ENCODE peak calls at places on chromosomes 7 and 10, in nine cellular contexts. B, P, J, H, D, X, A, Z and K are unnamed samples.

GRCh38 chr7:114660007-114660406 is 245.4 kb downstream of the FOXP2 start:
- DNase-seq in X (no peak), A (no peak), P (no peak), Z (no peak), J (no peak), H (no peak), B (no peak), D (no peak), K (no peak)

GRCh38 chr10:100442548-100442947 is 20.3 kb upstream of the WNT8B start:
- DNase-seq in D (no peak), B (no peak), P (no peak), Z (no peak), X (no peak), A (no peak), J (no peak), H (no peak), K (no peak)

GRCh38 chr10:15166325-15166724 is 2.2 kb downstream of the NMT2 start:
- DNase-seq in J (no peak), X (no peak), A (peak; percentile 25), B (no peak), Z (no peak), D (no peak), P (peak; percentile 31), H (no peak), K (no peak)

GRCh38 chr7:97200043-97200442 is 82.5 kb downstream of the SDHAF3 start:
- DNase-seq in B (no peak), J (no peak), A (no peak), P (no peak), X (no peak), Z (no peak), H (no peak), D (no peak), K (no peak)

GRCh38 chr7:79880312-79880711 is 254.3 kb upstream of the GNAI1 start:
- DNase-seq in D (no peak), J (no peak), A (no peak), H (no peak), X (no peak), B (no peak), P (no peak), Z (no peak), K (no peak)

GRCh38 chr10:48523212-48523819 is 81.6 kb downstream of the ARHGAP22 start:
- DNase-seq in Z (peak; percentile 96), D (peak; percentile 91), A (peak; percentile 98), B (peak; percentile 18), X (peak; percentile 50), H (peak; percentile 96), P (peak; percentile 98), J (no peak), K (peak; percentile 58)

GRCh38 chr7:84677386-84677785 is 482.8 kb upstream of the SEMA3A start:
- DNase-seq in A (no peak), B (no peak), P (no peak), J (no peak), X (no peak), Z (peak; percentile 10), H (peak; percentile 58), D (no peak), K (no peak)

GRCh38 chr10:86786368-86786767 is 29.9 kb downstream of the BMPR1A start:
- DNase-seq in P (no peak), X (no peak), B (no peak), H (no peak), D (no peak), J (no peak), A (peak; percentile 7), Z (no peak), K (no peak)

DNA sequence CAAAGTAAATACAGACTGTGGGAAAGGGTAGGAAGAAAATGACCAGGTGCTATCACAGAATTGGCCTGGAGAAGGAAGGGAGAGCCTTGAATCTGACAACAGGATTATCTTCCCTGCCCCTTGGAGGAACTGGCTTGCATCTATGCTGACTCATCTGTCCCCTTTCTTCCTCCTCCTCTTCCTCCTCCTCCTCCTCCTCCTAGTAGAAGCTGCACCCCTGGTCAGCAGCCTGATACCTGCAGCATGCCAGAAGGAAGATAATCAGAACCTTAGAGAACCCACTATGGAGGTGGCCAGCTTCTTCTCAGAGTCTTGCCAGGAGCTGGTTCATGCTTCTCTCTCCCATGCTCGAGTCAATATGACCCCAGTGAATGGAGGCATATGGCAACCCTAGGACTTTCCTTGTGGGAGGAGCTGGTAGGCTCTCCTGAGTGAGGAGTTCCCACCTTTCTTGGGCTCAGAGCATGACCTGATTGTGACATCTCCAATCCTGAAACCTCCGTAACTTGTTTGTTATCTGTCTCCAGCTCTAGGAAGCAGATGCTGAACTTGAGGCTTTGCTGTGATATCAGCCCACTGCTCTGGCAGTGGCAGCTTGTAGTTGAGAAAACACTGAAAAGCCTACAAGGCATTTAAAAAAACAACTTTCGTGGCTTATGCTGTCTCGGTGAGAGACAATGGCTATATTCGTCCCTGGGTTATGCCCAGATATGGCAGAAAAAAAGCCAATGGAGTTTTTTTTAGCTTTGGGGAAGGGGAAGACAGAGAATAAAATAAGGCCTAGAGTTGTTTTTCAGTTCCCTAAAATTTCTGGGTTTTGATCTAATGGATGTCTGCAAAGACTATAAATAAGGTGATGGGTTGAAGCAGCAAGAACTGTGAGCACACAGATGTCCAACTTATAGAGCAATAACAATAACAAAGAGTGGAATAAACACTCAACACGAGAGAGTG is 60.6 kb downstream of the CDHR3 start:
- DNase-seq in H (no peak), P (no peak), J (no peak), Z (no peak), X (no peak), A (no peak), B (no peak), D (no peak), K (no peak)
- H3K4me3 ChIP-seq in H (no peak overlapping the region), P (no peak overlapping the region), J (no peak overlapping the region), Z (no peak overlapping the region), X (no peak overlapping the region), A (no peak overlapping the region), B (no peak overlapping the region), D (no peak overlapping the region), K (no peak overlapping the region)

GRCh38 chr7:39069046-39069445 is 91.3 kb downstream of the POU6F2 start:
- DNase-seq in B (no peak), J (no peak), P (no peak), H (no peak), Z (no peak), A (no peak), X (no peak), D (no peak), K (no peak)

GRCh38 chr7:39069886-39070881 is 92.5 kb downstream of the POU6F2 start:
- DNase-seq in A (no peak), X (no peak), H (no peak), D (no peak), J (no peak), P (no peak), Z (no peak), B (no peak), K (no peak)

GRCh38 chr7:39071116-39071515 is 93.4 kb downstream of the POU6F2 start:
- DNase-seq in B (no peak), P (no peak), Z (no peak), H (no peak), D (no peak), X (no peak), A (no peak), J (no peak), K (no peak)

DNA sequence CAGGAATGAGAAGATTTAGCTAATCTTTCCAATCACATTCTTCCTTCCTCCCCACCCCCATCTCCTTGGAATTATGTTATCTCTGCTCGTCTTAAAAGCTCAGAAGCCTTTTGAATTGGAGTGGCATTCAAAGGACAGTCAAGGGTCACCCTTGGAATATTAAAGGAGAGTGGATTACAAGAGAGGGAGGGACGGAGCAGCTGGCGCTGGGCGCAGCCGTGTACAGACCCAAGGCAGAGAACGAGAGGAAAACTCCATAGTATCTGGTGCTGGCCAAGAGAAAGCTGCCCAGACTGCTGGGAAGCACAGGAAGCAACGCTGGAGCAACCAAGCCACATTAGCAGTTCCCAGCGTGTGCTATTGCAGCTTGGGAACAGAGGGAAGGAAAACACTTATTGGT is 95.7 kb downstream of the POU6F2 start:
- DNase-seq in B (no peak), A (no peak), H (no peak), P (no peak), J (no peak), D (no peak), Z (no peak), X (no peak), K (peak; percentile 41)
- TF ChIP-seq CTCF in B (no peak), A (no peak), H (no peak), P (no peak), J (no peak), D (no peak), Z (no peak), X (no peak), K (no peak)

DNA sequence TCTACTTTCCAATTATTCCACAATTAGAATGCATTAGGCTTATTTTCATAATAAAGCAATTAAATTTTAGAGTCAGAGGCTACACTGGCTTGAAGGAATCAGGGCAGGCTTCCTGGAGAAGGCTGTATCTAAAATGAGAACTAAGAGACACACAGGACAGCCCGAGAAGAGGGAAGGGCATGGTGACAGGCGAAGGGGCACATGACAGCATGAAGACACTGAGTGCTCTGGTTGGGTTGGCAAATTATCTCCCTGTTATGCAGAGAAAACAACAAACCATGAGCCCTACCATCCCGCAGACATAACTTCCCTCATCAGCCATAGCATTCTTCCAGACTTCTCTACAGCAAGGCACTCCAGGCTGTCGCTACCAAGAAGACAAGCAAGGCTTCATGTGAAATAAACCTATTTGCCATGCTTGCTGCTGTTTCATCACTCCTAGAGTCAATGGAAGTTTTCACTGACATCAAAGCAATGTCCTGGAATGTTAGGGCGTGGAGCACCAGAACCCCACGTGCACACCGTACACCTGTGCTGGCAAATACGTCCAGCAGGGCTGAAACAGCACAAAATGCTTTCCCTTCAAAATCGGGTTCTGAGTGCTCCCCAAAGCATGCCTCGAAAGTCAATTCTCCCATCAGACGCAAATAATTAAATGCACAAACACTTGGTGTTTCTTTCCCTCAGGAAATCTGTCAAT is 21.3 kb downstream of the VOPP1 start:
- DNase-seq in Z (no peak), X (no peak), B (no peak), P (no peak), D (no peak), H (no peak), J (no peak), A (no peak), K (no peak)
- H3K4me3 ChIP-seq in Z (no peak overlapping the region), X (no peak overlapping the region), B (no peak overlapping the region), P (no peak overlapping the region), D (no peak overlapping the region), H (no peak overlapping the region), J (no peak overlapping the region), A (no peak overlapping the region), K (no peak overlapping the region)

GRCh38 chr10:43957267-43958070 is 308.8 kb upstream of the ZNF32 start:
- DNase-seq in P (no peak), B (no peak), A (no peak), H (no peak), D (no peak), X (no peak), Z (no peak), J (no peak), K (no peak)

GRCh38 chr10:43952760-43953159 is 304.1 kb upstream of the ZNF32 start:
- DNase-seq in J (no peak), Z (no peak), P (no peak), A (no peak), B (no peak), H (no peak), X (no peak), D (no peak), K (no peak)

GRCh38 chr10:43953672-43954071 is 305.0 kb upstream of the ZNF32 start:
- DNase-seq in J (no peak), H (no peak), B (no peak), D (peak; percentile 28), P (no peak), X (no peak), A (no peak), Z (no peak), K (no peak)

GRCh38 chr10:43955978-43956377 is 307.3 kb upstream of the ZNF32 start:
- DNase-seq in D (peak; percentile 35), A (no peak), H (no peak), X (no peak), B (no peak), Z (no peak), P (no peak), J (no peak), K (no peak)

DNA sequence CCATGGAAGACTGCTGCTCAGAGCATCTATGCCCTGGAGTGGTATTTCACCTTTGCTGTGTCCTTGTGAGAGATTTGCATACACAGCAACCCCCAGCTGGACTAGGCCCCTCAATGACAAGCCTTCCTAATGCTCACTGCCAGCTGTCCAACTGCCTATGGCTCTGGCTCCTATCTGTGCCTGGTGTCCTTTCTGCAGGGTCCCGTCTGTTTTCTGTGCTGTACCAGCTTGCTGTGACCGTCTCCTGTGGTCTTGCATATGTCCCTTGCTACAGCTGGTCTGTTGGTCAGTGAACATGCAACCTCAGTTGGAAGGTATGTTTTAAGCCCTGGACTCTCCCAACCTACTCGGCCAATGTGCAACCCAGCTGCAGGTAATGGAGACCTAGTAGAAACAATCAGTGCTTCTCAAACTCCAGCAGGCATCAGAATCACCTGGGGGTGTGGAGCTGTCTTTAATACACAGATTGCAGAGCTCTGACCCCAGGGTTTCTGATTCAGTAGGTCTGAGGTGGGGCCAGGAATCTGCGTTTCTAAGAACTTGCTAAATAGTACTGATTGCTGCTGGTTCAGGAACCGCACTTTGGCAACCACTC is 306.4 kb upstream of the ZNF32 start:
- DNase-seq in D (peak; percentile 35), Z (no peak), B (no peak), J (no peak), H (no peak), P (no peak), A (no peak), X (no peak), K (no peak)
- TF ChIP-seq CTCF in D (no peak), Z (no peak), B (no peak), J (no peak), H (no peak), P (no peak), A (no peak), X (no peak), K (no peak)